ENCODE peak calls at places on chromosome 12, in five cellular contexts. R is Calu3, T is pancreas, E is AG04449, F is foreskin fibroblast. Q is an unnamed sample.

GRCh38 chr12:104334581-104334980 is 31.0 kb downstream of the EID3 start:
- DNase-seq in R (no peak), T (no peak), F (peak; percentile 50), E (no peak), Q (no peak)

GRCh38 chr12:180445-180844 is 33.5 kb downstream of the SLC6A12 start:
- DNase-seq in F (no peak), T (no peak), R (no peak), E (no peak), Q (peak; percentile 53)

GRCh38 chr12:122001379-122002209 is 20.1 kb upstream of the BCL7A start:
- DNase-seq in F (no peak), T (no peak), R (no peak), E (no peak), Q (no peak)

GRCh38 chr12:119156401-119156800 is 22.3 kb upstream of the HSPB8 start:
- DNase-seq in E (no peak), R (no peak), T (no peak), F (no peak), Q (no peak)

GRCh38 chr12:13851828-13852227 is 129.6 kb downstream of the GRIN2B start:
- DNase-seq in F (no peak), E (no peak), T (no peak), R (no peak), Q (no peak)

GRCh38 chr12:95943231-95943842 is at the start of gene AMDHD1:
- DNase-seq in F (peak; percentile 80), T (peak; percentile 34), R (peak; percentile 73), E (no peak), Q (peak; percentile 16)

GRCh38 chr12:77116277-77116676 is 50.9 kb upstream of the E2F7 start:
- DNase-seq in E (no peak), R (no peak), T (no peak), F (peak; percentile 77), Q (peak; percentile 31)

GRCh38 chr12:72102150-72102549 is 163.5 kb downstream of the TPH2 start:
- DNase-seq in T (no peak), E (no peak), F (no peak), R (no peak), Q (no peak)

GRCh38 chr12:43740511-43741100 is 18.0 kb downstream of the PUS7L start:
- DNase-seq in F (no peak), E (no peak), R (no peak), T (no peak), Q (peak; percentile 11)

GRCh38 chr12:65948320-65949008 is 124.2 kb downstream of the HMGA2 start:
- DNase-seq in T (peak; percentile 58), R (peak; percentile 86), E (no peak), F (peak; percentile 95), Q (peak; percentile 89)

GRCh38 chr12:5745251-5745888 is 199.7 kb downstream of the ANO2 start:
- DNase-seq in T (peak; percentile 50), R (peak; percentile 67), F (peak; percentile 73), E (no peak), Q (peak; percentile 56)

GRCh38 chr12:1851126-1851791 is 30.9 kb downstream of the LRTM2 start:
- DNase-seq in R (no peak), T (no peak), F (peak; percentile 58), E (peak; percentile 10), Q (peak; percentile 34)

GRCh38 chr12:116164263-116164817 is 113.2 kb downstream of the MED13L start:
- DNase-seq in E (no peak), T (no peak), F (no peak), R (no peak), Q (no peak)

GRCh38 chr12:47736877-47737676 is 11.8 kb upstream of the ENDOU start:
- DNase-seq in T (peak; percentile 93), E (no peak), F (peak; percentile 96), R (no peak), Q (no peak)

GRCh38 chr12:56029666-56030293 is 8.9 kb downstream of the IKZF4 start:
- DNase-seq in E (no peak), R (peak; percentile 78), T (peak; percentile 31), F (peak; percentile 85), Q (peak; percentile 43)

GRCh38 chr12:18549598-18549997 is 188.2 kb downstream of the PLCZ1 start:
- DNase-seq in R (no peak), E (no peak), T (no peak), F (no peak), Q (no peak)

GRCh38 chr12:131867891-131868675 is 26.3 kb upstream of the ULK1 start:
- DNase-seq in R (no peak), T (no peak), E (no peak), F (peak; percentile 41), Q (no peak)

GRCh38 chr12:132174015-132174660 is 29.9 kb downstream of the NOC4L start:
- DNase-seq in R (no peak), T (no peak), E (no peak), F (no peak), Q (no peak)

GRCh38 chr12:121767525-121768016 is 25.9 kb downstream of the RHOF start:
- DNase-seq in T (no peak), F (peak; percentile 84), E (no peak), R (no peak), Q (peak; percentile 50)

GRCh38 chr12:66538970-66539369 is 139.9 kb downstream of the GRIP1 start:
- DNase-seq in R (no peak), E (no peak), F (no peak), T (no peak), Q (no peak)

GRCh38 chr12:16344269-16344668 is 3.2 kb upstream of the MGST1 start:
- DNase-seq in E (no peak), F (peak; percentile 47), T (no peak), R (no peak), Q (no peak)

GRCh38 chr12:109385339-109386078 is 37.8 kb downstream of the MYO1H start:
- DNase-seq in E (no peak), F (peak; percentile 78), T (no peak), R (peak; percentile 4), Q (peak; percentile 11)
- TF ChIP-seq CTCF in E (peak; percentile 34), F (peak; percentile 32), T (no peak), R (peak; percentile 53), Q (peak; percentile 47)

GRCh38 chr12:92943482-92944250 is 14.6 kb upstream of the EEA1 start:
- DNase-seq in F (no peak), T (no peak), R (no peak), E (no peak), Q (no peak)
- TF ChIP-seq CTCF in F (no peak), T (no peak), R (no peak), E (no peak), Q (peak; percentile 34)

DNA sequence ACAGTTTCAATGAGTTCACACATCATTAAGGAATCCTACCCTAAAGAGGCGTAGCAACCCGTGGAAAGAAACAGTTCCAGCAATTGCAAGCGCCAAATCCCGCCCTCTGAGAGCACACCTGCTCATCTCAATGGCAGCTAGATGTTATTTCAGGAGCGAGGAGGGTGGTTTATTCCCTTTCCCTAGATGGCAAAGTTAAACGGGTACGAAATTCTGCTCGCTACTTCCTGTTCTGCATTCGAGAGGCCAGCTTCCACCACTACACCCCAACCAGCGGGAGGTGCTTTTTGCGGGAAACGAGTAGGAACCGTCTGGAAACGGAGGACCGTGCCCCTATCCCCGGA is 561 bp downstream of the VPS29 start:
- DNase-seq in R (peak; percentile 61), T (peak; percentile 28), F (peak; percentile 67), E (no peak), Q (peak; percentile 24)
- TF ChIP-seq CTCF in R (no peak), T (no peak), F (no peak), E (no peak), Q (no peak)

GRCh38 chr12:127941332-127941731 is 325.6 kb upstream of the TMEM132C start:
- DNase-seq in R (no peak), T (no peak), F (no peak), E (no peak), Q (no peak)

GRCh38 chr12:127942981-127943380 is 324.0 kb upstream of the TMEM132C start:
- DNase-seq in F (no peak), R (no peak), E (no peak), T (no peak), Q (no peak)

GRCh38 chr12:127943481-127944210 is 323.3 kb upstream of the TMEM132C start:
- DNase-seq in F (no peak), T (no peak), R (no peak), E (no peak), Q (peak; percentile 48)

DNA sequence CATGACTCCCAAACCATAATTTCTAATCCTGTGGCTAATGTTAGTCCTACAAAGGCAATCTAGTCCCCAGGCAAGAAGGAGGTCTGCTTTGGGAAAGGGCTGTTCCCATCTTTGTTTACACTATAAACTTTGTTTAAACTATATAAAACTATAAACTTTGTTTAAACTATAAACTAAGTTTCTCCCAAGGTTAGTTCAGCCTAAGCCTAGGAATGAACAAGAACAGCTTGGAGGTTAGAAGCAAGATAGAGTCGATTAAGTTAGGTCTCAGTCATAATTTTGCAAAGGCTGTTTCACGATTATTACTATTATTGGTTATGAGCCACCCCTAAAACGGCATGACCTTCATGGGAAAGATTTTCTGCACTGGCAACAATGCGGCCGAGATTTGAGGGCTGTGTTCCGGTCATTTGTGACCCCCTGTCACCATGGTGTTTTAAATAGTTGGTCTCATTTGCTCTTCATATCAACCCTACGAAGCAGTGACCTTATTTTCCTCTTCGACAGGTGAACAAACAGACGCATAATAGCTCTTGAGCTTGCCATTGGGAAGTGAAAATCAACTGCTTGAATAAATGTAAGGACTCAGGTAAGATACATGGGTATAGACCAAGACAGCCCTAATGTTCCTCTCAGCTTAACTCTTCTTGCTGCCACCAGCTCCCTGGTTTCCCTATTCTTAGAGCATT is 322.6 kb upstream of the TMEM132C start:
- DNase-seq in E (no peak), R (no peak), F (no peak), T (no peak), Q (no peak)
- TF ChIP-seq CTCF in E (no peak), R (no peak), F (no peak), T (no peak), Q (no peak)

DNA sequence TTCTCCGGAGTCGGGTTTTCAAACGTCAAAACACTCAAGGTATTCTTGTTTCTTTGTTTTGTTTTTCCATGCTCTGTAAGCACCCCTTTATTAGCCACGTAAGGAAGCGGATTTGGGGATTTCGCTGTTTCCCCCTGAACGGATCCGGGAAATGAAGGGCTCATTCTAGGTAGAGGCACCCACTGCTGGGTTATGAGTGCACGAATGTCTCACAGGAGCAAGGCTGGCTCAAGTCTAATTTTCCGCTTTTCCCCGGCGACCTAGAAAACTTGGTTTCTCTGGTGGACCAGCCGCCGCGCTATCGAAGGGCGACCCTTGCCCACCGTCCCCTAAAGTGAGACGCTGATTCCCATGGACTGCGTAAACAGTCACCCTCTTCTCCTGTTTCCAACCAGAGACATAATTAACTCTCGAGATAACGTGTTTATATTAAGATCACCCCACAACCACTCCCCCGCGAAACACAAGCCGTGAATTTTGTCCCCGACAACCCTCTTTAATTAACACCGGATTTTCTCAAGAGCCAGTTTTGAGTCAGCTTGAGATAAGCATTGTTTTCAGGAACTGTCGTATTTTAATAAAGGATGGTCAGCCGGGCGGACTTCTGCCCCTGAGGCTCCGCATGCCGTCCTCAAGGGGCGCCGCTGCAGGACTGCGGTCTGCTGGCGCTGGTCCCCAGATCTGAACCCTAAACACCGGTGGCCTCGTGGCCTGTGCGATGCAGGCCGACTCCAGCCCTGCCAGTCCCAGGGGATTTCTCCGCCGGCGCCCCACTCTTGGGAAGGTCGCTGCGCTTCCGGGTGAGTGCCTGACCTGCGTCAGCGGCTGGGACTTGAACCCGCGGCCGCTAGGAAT is 523 bp upstream of the ABCC9 start:
- DNase-seq in T (peak; percentile 40), E (no peak), R (no peak), F (peak; percentile 74), Q (peak; percentile 38)
- TF ChIP-seq CTCF in T (peak; percentile 13), E (peak; percentile 14), R (no peak), F (peak; percentile 25), Q (peak; percentile 73)

GRCh38 chr12:39807043-39807442 is 187.4 kb upstream of the ABCD2 start:
- DNase-seq in F (no peak), E (no peak), R (no peak), T (no peak), Q (peak; percentile 1)
- TF ChIP-seq CTCF in F (peak; percentile 7), E (no peak), R (peak; percentile 26), T (no peak), Q (peak; percentile 54)